ENCODE peak calls at places on chromosomes 4 and X, in four cellular contexts. C, R, L and Q are unnamed samples.

GRCh38 chr4:26267087-26267486 is 53.7 kb upstream of the RBPJ start:
- DNase-seq in C (peak), R (peak), L (no peak), Q (no peak)

GRCh38 chrX:154384284-154384892 is 5.3 kb downstream of the EMD start:
- DNase-seq in C (no peak), R (no peak), L (no peak), Q (no peak)

GRCh38 chr4:113588895-113589668 is 172.5 kb downstream of the CAMK2D start:
- DNase-seq in C (peak), R (no peak), L (no peak), Q (no peak)

GRCh38 chr4:46372878-46373277 is 17.1 kb downstream of the GABRA2 start:
- DNase-seq in C (no peak), R (no peak), L (no peak), Q (no peak)

GRCh38 chr4:37675587-37676290 is 10.4 kb downstream of the RELL1 start:
- DNase-seq in C (no peak), R (no peak), L (no peak), Q (no peak)

GRCh38 chr4:25993564-25994185 is 79.7 kb downstream of the SMIM20 start:
- DNase-seq in C (no peak), R (peak), L (peak), Q (peak)

GRCh38 chr4:13544556-13545393 is 467 bp upstream of the NKX3-2 start:
- DNase-seq in C (peak), R (peak), L (peak), Q (peak)

GRCh38 chrX:144791298-144791697 is 456.0 kb upstream of the SPANXN1 start:
- DNase-seq in C (no peak), R (no peak), L (no peak), Q (no peak)

GRCh38 chr4:1510931-1511330 is 104.7 kb upstream of the NKX1-1 start:
- DNase-seq in C (no peak), R (peak), L (no peak), Q (no peak)